ENCODE peak calls at places on chromosomes 13 and 19, in five cellular contexts. P, H, R, Q and T are unnamed samples.

GRCh38 chr13:71477735-71478134 is 389.3 kb downstream of the DACH1 start:
- DNase-seq in H (no peak), Q (no peak), P (no peak), R (no peak), T (no peak)

GRCh38 chr13:93480553-93481106 is 254.0 kb downstream of the GPC6 start:
- DNase-seq in H (no peak), R (no peak), Q (no peak), P (no peak), T (no peak)

GRCh38 chr13:74978596-74978995 is 503.4 kb downstream of the TBC1D4 start:
- DNase-seq in Q (no peak), P (no peak), H (no peak), R (no peak), T (no peak)

GRCh38 chr13:78603240-78603947 is at the start of gene POU4F1:
- DNase-seq in R (no peak), P (no peak), Q (no peak), H (peak; percentile 11), T (peak; percentile 88)

GRCh38 chr13:76293751-76294150 is 592.5 kb downstream of the KCTD12 start:
- DNase-seq in P (no peak), H (no peak), Q (no peak), R (no peak), T (no peak)

GRCh38 chr19:1251233-1251502 is 2.8 kb downstream of the MIDN start:
- DNase-seq in P (peak; percentile 71), R (no peak), Q (no peak), H (peak; percentile 68), T (peak; percentile 88)

GRCh38 chr13:113329656-113330312 is 32.7 kb downstream of the LAMP1 start:
- DNase-seq in R (no peak), H (no peak), P (no peak), Q (no peak), T (no peak)

GRCh38 chr13:113245858-113246791 is 36.7 kb downstream of the CUL4A start:
- DNase-seq in Q (no peak), R (no peak), H (peak; percentile 13), P (no peak), T (no peak)

GRCh38 chr19:3108775-3109174 is 14.6 kb downstream of the GNA11 start:
- DNase-seq in R (no peak), Q (no peak), H (peak; percentile 50), P (peak; percentile 65), T (peak; percentile 75)

GRCh38 chr13:110409581-110409992 is 102.5 kb downstream of the COL4A2 start:
- DNase-seq in H (peak; percentile 68), Q (no peak), R (no peak), P (no peak), T (no peak)

GRCh38 chr13:73625562-73626339 is 508.5 kb downstream of the KLF12 start:
- DNase-seq in P (no peak), R (no peak), Q (no peak), H (no peak), T (no peak)

GRCh38 chr13:99040536-99041141 is 62.8 kb upstream of the DOCK9 start:
- DNase-seq in R (no peak), P (no peak), Q (no peak), H (no peak), T (no peak)

GRCh38 chr13:50340146-50340545 is 324.9 kb downstream of the KCNRG start:
- DNase-seq in P (no peak), H (no peak), R (no peak), Q (no peak), T (no peak)

GRCh38 chr13:51684076-51684475 is 99.8 kb downstream of the WDFY2 start:
- DNase-seq in P (no peak), R (no peak), Q (no peak), H (peak; percentile 49), T (no peak)

GRCh38 chr13:95948646-95949045 is 104.6 kb downstream of the UGGT2 start:
- DNase-seq in P (no peak), H (peak; percentile 47), Q (no peak), R (no peak), T (no peak)

GRCh38 chr13:42981853-42982252 is 10.2 kb downstream of the EPSTI1 start:
- DNase-seq in R (no peak), P (no peak), Q (no peak), H (no peak), T (no peak)

GRCh38 chr19:46886546-46887239 is 25.9 kb downstream of the ARHGAP35 start:
- DNase-seq in H (peak; percentile 30), Q (no peak), R (no peak), P (no peak), T (no peak)

DNA sequence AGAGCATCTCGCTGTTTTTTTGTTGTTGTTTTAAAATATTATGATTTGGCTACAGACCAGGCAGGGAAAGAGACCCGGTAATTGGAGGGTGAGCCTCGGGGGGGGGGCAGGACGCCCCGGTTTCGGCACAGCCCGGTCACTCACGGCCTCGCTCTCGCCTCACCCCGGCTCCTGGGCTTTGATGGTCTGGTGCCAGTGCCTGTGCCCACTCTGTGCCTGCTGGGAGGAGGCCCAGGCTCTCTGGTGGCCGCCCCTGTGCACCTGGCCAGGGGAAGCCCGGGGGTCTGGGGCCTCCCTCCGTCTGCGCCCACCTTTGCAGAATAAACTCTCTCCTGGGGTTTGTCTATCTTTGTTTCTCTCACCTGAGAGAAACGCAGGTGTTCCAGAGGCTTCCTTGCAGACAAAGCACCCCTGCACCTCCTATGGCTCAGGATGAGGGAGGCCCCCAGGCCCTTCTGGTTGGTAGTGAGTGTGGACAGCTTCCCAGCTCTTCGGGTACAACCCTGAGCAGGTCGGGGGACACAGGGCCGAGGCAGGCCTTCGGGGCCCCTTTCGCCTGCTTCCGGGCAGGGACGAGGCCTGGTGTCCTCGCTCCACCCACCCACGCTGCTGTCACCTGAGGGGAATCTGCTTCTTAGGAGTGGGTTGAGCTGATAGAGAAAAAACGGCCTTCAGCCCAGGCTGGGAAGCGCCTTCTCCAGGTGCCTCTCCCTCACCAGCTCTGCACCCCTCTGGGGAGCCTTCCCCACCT is 183.3 kb downstream of the KDM4B start:
- DNase-seq in H (no peak), Q (no peak), P (peak; percentile 11), R (no peak), T (no peak)
- TF ChIP-seq POLR2A in H (no peak), Q (no peak), P (no peak), R (no peak), T (no peak)

DNA sequence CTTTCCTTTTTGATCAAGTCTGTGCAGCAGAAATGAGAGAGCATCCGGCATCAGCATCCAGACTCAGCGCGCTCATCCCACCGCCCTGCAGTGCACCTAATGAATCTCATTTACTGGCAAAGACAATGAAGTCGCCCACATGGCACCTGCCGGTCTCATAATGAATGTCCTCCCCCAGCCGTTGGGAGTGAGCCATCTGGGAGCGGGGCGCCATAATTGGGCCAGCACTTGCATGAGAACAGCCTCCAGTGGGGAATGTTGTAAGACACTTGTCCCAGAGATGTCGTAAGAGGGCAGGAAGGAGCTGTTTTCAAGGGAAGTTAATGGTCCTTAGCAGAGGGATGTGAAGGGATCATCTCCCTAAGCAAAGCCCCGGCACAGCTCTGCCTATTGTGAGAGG is 98.4 kb upstream of the UQCRFS1 start:
- DNase-seq in R (no peak), P (no peak), H (no peak), Q (no peak), T (no peak)
- TF ChIP-seq POLR2A in R (no peak), P (no peak), H (no peak), Q (no peak), T (no peak)

DNA sequence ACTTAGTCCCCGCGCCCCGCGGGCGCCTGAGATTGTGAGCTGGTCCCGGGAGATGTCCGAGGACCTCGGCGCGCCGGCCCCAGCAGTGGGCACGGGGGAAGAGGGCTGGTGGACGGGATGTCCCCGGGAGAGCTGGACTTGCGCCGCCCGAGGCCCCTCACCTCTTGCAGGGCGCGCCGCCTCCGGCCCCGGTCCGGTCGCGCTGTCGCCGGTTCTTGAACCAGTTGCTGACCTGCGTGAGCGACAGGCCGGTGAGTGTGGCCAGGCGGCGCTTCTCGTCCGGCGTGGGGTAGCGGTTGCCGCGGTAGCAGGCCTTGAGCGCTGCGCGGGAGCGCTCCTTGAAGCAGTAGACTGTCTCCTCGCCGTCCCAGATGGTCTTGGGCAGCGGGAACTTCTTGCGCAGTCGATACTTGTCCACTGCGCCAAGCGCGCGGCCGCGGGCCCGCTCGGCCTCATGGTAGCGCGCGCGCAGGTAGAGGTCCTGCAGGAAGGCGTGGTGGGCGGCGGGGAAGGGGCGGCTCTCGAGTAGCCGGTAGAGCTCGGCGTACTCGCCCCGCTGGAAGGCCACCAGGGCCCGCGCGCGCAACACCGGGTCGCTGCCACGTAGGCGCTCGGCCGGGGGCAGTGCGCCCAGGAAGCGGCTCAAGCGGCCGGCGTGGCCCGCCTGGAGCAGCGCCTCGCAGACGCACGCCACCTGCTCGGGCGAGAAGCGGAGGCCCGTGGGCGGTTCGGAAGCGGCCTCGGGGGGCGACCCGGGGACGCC is 990 bp downstream of the SIX5 start:
- DNase-seq in P (peak; percentile 80), H (peak; percentile 65), R (peak; percentile 75), Q (peak; percentile 45), T (peak; percentile 77)
- TF ChIP-seq POLR2A in P (peak; percentile 75), H (no peak), R (peak; percentile 20), Q (no peak), T (no peak)

GRCh38 chr13:41310963-41311606 is at the start of gene NAA16:
- DNase-seq in Q (peak; percentile 79), R (peak; percentile 93), P (peak; percentile 89), H (peak; percentile 90), T (peak; percentile 93)
- TF ChIP-seq POLR2A in Q (no peak), R (peak; percentile 55), P (peak; percentile 70), H (no peak), T (peak; percentile 21)